ENCODE peak calls at places on chromosomes 6 and 20, in six cellular contexts. C is left lung, N is fibroblast of villous mesenchyme, J is ovary, R is tibial artery, A is heart left ventricle. M is an unnamed sample.

GRCh38 chr6:135086414-135086764 is 31.8 kb upstream of the HBS1L start:
- DNase-seq in C (no peak), N (no peak), J (no peak), R (no peak), A (no peak), M (no peak)

GRCh38 chr6:13406781-13407180 is 78.4 kb upstream of the TBC1D7 start:
- DNase-seq in C (no peak), N (no peak), J (no peak), R (no peak), A (no peak), M (peak)

GRCh38 chr20:37411408-37412306 is 65.7 kb downstream of the SRC start:
- DNase-seq in C (peak), N (peak), J (no peak), R (no peak), A (no peak), M (no peak)

GRCh38 chr6:165895421-165896165 is 232.6 kb upstream of the PDE10A start:
- DNase-seq in C (no peak), N (peak), J (no peak), R (no peak), A (no peak), M (no peak)

GRCh38 chr6:169028343-169028742 is 225.3 kb downstream of the THBS2 start:
- DNase-seq in C (no peak), N (no peak), J (no peak), R (no peak), A (no peak), M (no peak)

GRCh38 chr6:90461367-90461766 is 125.5 kb downstream of the MAP3K7 start:
- DNase-seq in C (no peak), N (no peak), J (no peak), R (no peak), A (no peak), M (no peak)

GRCh38 chr6:123962508-123962907 is 158.8 kb downstream of the NKAIN2 start:
- DNase-seq in C (peak), N (no peak), J (no peak), R (no peak), A (no peak), M (no peak)

GRCh38 chr20:10249048-10249770 is 30.6 kb downstream of the SNAP25 start:
- DNase-seq in C (no peak), N (no peak), J (no peak), R (no peak), A (no peak), M (no peak)

GRCh38 chr20:2749343-2749950 is 51.0 kb downstream of the CPXM1 start:
- DNase-seq in C (peak), N (no peak), J (peak), R (no peak), A (peak), M (no peak)

GRCh38 chr6:133495205-133495903 is 254.2 kb downstream of the EYA4 start:
- DNase-seq in C (no peak), N (no peak), J (no peak), R (no peak), A (no peak), M (no peak)

GRCh38 chr6:156557269-156557885 is 219.8 kb upstream of the ARID1B start:
- DNase-seq in C (no peak), N (no peak), J (no peak), R (no peak), A (no peak), M (peak)

GRCh38 chr6:149723771-149724417 is 6.0 kb upstream of the LATS1 start:
- DNase-seq in C (no peak), N (peak), J (no peak), R (no peak), A (peak), M (peak)

GRCh38 chr6:36195471-36196048 is 984 bp upstream of the BRPF3 start:
- DNase-seq in C (no peak), N (no peak), J (no peak), R (no peak), A (no peak), M (no peak)
- H3K4me3 ChIP-seq in C (peak), N (peak), J (peak), R (peak), A (peak), M (peak)

GRCh38 chr20:4299773-4300172 is 284.4 kb upstream of the RNF24 start:
- DNase-seq in C (no peak), N (peak), J (no peak), R (no peak), A (no peak), M (peak)

GRCh38 chr20:4300401-4300800 is 285.0 kb upstream of the RNF24 start:
- DNase-seq in C (no peak), N (no peak), J (no peak), R (no peak), A (no peak), M (no peak)

GRCh38 chr20:4295226-4295625 is 279.9 kb upstream of the RNF24 start:
- DNase-seq in C (no peak), N (no peak), J (no peak), R (no peak), A (no peak), M (no peak)

GRCh38 chr20:4299250-4299649 is 283.9 kb upstream of the RNF24 start:
- DNase-seq in C (no peak), N (no peak), J (no peak), R (no peak), A (no peak), M (no peak)

DNA sequence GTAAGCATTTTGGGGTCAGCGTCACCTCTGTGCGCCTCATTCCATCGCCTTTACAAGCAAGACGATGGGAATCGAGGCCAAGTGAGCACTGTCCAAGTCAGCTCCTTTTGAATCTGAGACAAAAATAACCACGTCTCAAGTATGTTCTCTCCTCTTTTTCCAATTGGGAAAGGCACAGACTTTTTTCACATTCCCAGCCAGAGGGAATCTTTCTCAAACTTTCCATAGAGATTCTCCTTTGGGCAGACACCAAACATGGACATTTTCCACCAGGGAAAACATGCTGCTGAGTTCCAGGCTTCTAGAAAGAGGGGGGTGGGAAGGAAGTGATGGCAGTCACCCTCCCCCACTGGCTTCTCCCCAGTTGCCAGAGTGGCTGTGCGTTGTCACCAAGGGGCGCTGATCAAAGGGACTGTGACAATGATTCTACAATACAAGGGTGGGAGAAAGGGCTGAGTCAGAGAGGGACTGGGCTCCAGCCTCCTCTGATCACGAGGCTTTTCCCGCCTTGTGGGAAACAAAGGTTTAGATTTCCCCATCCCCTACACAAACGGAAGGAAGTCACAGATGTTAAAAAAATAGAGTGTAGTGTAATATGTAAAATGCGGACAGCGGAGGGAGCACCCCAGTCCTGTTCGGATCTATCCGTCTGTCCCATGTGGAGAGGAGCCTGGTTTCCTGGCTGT is 281.9 kb upstream of the RNF24 start:
- DNase-seq in C (no peak), N (peak), J (no peak), R (no peak), A (peak), M (peak)
- TF ChIP-seq CTCF in C (no peak), N (no peak), J (no peak), R (no peak), A (no peak), M (no peak)

DNA sequence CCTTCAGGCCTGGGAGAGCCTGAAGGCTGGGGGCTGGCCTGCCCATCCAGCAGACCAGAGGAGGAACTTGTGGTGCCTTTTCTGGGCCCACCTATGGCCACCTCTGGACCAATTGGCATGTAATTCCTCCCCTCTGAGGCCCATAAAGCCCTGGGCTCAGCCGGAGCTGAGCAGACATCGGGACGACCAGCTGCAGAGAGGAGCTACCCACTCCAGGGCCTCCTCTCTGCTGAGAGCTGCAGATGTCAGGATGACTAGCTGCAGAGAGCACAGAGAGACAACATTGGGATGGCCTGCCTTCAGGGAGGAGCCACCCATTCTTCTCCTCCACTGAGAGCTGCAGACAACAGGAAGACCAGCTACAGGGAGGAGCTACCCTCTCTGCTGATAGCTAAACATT is 370.1 kb downstream of the CD83 start:
- DNase-seq in C (no peak), N (no peak), J (no peak), R (no peak), A (no peak), M (no peak)
- H3K4me3 ChIP-seq in C (no peak), N (no peak), J (no peak), R (no peak), A (no peak), M (no peak)

GRCh38 chr6:94071835-94072234 is 652.5 kb upstream of the EPHA7 start:
- DNase-seq in C (no peak), N (no peak), J (no peak), R (no peak), A (no peak), M (no peak)
- TF ChIP-seq CTCF in C (no peak), N (no peak), J (no peak), R (no peak), A (no peak), M (no peak)

DNA sequence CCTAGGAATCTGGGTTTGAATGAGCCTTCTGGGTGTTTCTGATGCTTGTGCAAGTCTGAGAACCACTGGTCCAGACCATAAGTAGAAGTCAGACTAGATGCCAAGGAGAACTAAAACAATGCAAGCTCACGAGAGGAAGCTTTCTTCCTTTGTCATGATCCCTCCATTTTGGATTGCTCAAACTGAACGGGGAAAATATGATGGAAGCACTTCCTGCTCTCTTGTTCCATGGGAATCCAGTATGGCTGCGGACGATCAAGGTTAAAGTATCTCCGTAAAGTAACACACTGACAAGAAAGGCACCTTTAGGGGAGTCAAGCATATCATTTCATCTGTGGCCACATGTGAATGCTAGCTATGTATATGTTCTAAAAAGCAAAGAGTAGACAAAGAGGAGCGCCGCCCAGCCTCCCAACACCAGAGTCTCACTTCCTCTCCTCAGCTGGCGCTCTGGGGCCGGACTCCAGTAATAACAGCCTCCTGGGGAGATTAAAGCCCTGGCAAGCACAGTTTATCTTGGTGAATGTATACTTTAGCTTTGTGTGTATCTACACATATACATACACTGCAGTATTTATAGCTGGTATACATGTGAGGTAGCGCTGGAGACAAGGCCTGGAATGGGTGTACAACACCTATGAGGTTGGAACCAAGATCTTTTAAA is 88.1 kb downstream of the FOXC1 start:
- DNase-seq in C (no peak), N (no peak), J (no peak), R (no peak), A (no peak), M (no peak)
- H3K4me3 ChIP-seq in C (no peak), N (no peak), J (no peak), R (no peak), A (no peak), M (no peak)

GRCh38 chr20:17636523-17637412 is 45.3 kb downstream of the RRBP1 start:
- DNase-seq in C (no peak), N (no peak), J (no peak), R (no peak), A (no peak), M (no peak)
- TF ChIP-seq CTCF in C (no peak), N (peak), J (no peak), R (no peak), A (no peak), M (no peak)

M was measured in AG10803.